ENCODE peak calls at places on chromosomes 7 and 10, in four cellular contexts. I is neural progenitor cell; W is lower lobe of right lung; H is CD8-positive, alpha-beta T cell. D is an unnamed sample.

GRCh38 chr7:150358433-150358832 is 10.2 kb upstream of the REPIN1 start:
- DNase-seq in W (no peak), H (no peak), I (no peak), D (no peak)

GRCh38 chr10:77291596-77292505 is 345.8 kb downstream of the KCNMA1 start:
- DNase-seq in H (no peak), I (no peak), W (no peak), D (no peak)

GRCh38 chr7:108178393-108178792 is 48.2 kb upstream of the LAMB4 start:
- DNase-seq in I (no peak), H (no peak), W (no peak), D (no peak)

GRCh38 chr10:99827906-99828305 is 45.5 kb downstream of the ABCC2 start:
- DNase-seq in W (no peak), H (no peak), I (no peak), D (no peak)

GRCh38 chr10:17029581-17030271 is 99.9 kb downstream of the CUBN start:
- DNase-seq in I (peak; percentile 59), W (peak; percentile 77), H (peak; percentile 60), D (peak; percentile 97)

GRCh38 chr10:84348860-84349259 is 20.5 kb downstream of the CCSER2 start:
- DNase-seq in W (no peak), I (no peak), H (no peak), D (no peak)

GRCh38 chr7:22680482-22680901 is 46.5 kb upstream of the IL6 start:
- DNase-seq in H (no peak), I (no peak), W (no peak), D (no peak)

GRCh38 chr7:132666076-132666775 is 90.0 kb upstream of the PLXNA4 start:
- DNase-seq in H (no peak), W (no peak), I (no peak), D (no peak)

GRCh38 chr7:90552521-90552920 is 43.6 kb upstream of the CDK14 start:
- DNase-seq in W (no peak), I (no peak), H (no peak), D (peak; percentile 17)

GRCh38 chr7:41733063-41733398 is 30.1 kb upstream of the INHBA start:
- DNase-seq in I (no peak), H (no peak), W (no peak), D (no peak)

GRCh38 chr10:60944159-60944909 is at the start of gene RHOBTB1:
- DNase-seq in W (peak; percentile 81), I (peak; percentile 87), H (no peak), D (peak; percentile 76)

GRCh38 chr7:2151235-2151634 is 81.5 kb downstream of the MAD1L1 start:
- DNase-seq in H (no peak), W (no peak), I (no peak), D (no peak)

GRCh38 chr7:57437581-57437980 is 12.4 kb upstream of the ZNF716 start:
- DNase-seq in H (no peak), W (no peak), I (no peak), D (no peak)

GRCh38 chr7:134643131-134643530 is 3.5 kb upstream of the BPGM start:
- DNase-seq in H (no peak), I (no peak), W (no peak), D (no peak)

GRCh38 chr7:74483402-74484336 is 30.0 kb downstream of the GTF2IRD1 start:
- DNase-seq in I (no peak), W (no peak), H (no peak), D (no peak)

GRCh38 chr7:80047856-80048459 is 86.7 kb upstream of the GNAI1 start:
- DNase-seq in W (no peak), I (no peak), H (no peak), D (no peak)

GRCh38 chr7:4198301-4198700 is 483.8 kb upstream of the FOXK1 start:
- DNase-seq in I (no peak), H (no peak), W (peak; percentile 32), D (no peak)
- H3K9me3 ChIP-seq in I (no peaks in the 10 kb centered on the region), H (no peaks in the 10 kb centered on the region), W (no peaks in the 10 kb centered on the region), D (no peaks in the 10 kb centered on the region)

GRCh38 chr7:50978633-50979215 is 196.0 kb upstream of the GRB10 start:
- DNase-seq in I (peak; percentile 13), H (no peak), W (no peak), D (no peak)
- TF ChIP-seq CTCF in I (peak; percentile 18), H (no peak), W (no peak), D (no peak)

GRCh38 chr7:87213801-87214200 is 5.7 kb downstream of the TMEM243 start:
- DNase-seq in W (no peak), I (no peak), H (no peak), D (peak; percentile 78)
- H3K4me1 ChIP-seq in W (peaks cover 73% of the 10 kb centered on the region), I (no peaks in the 10 kb centered on the region), H (peaks cover 87% of the 10 kb centered on the region), D (peaks cover 37% of the 10 kb centered on the region)

DNA sequence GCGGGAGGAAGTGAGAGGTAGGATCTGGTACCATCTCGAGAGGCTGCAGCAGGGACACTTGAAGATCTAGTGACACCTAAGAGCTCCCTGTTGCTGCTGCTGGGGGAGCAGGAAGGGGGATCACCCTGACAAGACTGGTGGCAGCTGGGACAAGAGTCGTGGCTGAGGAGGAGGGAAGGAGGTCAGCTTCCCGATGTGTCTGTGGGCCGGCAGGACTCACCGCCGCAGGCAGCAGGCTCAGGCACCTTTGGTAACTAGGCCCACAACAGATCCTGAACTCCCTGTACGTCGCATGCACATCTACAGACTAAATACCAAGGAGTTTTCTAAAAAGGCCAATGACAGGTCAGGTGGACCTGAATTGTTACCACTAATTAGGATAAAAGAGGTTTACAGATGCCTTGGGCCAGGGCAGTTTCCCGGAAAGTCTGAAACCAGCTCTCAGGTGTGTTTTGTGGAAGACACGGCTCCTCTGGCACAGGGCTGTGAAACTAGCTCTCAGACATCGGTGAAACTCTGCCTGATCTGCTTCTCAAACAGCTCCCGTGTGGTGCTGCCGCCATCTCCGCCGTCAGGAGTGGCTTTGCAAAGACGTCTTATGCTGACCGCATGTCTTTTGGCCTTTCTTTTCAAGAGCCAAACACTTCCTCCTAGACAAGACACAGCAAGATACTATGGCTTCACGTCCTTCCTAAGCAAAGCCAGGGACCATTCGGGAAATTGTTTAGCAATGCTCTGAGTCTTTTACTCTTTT is 609.7 kb downstream of the PTPRN2 start:
- DNase-seq in H (no peak), W (no peak), I (no peak), D (no peak)
- H3K9me3 ChIP-seq in H (no peaks in the 10 kb centered on the region), W (peaks cover 22% of the 10 kb centered on the region), I (no peaks in the 10 kb centered on the region), D (peaks cover 15% of the 10 kb centered on the region)

GRCh38 chr10:67669978-67670377 is 26.0 kb downstream of the CTNNA3 start:
- DNase-seq in H (no peak), W (no peak), I (no peak), D (no peak)
- TF ChIP-seq CTCF in H (no peak), W (no peak), I (no peak), D (no peak)

GRCh38 chr7:105305633-105306032 is 83.1 kb downstream of the SRPK2 start:
- DNase-seq in W (no peak), I (no peak), H (no peak), D (no peak)
- H3K4me1 ChIP-seq in W (no peaks in the 10 kb centered on the region), I (peaks cover 13% of the 10 kb centered on the region), H (peaks cover 21% of the 10 kb centered on the region), D (peaks cover 39% of the 10 kb centered on the region)

GRCh38 chr7:16367115-16367514 is 54.2 kb downstream of the CRPPA start:
- DNase-seq in I (no peak), W (no peak), H (no peak), D (no peak)
- H3K9me3 ChIP-seq in I (no peaks in the 10 kb centered on the region), W (no peaks in the 10 kb centered on the region), H (no peaks in the 10 kb centered on the region), D (no peaks in the 10 kb centered on the region)

GRCh38 chr10:75922435-75922834 is 491.0 kb downstream of the LRMDA start:
- DNase-seq in W (no peak), H (no peak), I (no peak), D (no peak)
- TF ChIP-seq CTCF in W (peak; percentile 23), H (no peak), I (peak; percentile 13), D (peak; percentile 42)

GRCh38 chr7:38671901-38672559 is 40.9 kb upstream of the AMPH start:
- DNase-seq in H (no peak), W (no peak), I (no peak), D (no peak)
- H3K4me1 ChIP-seq in H (no peaks in the 10 kb centered on the region), W (no peaks in the 10 kb centered on the region), I (peaks cover 5% of the 10 kb centered on the region), D (no peaks in the 10 kb centered on the region)

DNA sequence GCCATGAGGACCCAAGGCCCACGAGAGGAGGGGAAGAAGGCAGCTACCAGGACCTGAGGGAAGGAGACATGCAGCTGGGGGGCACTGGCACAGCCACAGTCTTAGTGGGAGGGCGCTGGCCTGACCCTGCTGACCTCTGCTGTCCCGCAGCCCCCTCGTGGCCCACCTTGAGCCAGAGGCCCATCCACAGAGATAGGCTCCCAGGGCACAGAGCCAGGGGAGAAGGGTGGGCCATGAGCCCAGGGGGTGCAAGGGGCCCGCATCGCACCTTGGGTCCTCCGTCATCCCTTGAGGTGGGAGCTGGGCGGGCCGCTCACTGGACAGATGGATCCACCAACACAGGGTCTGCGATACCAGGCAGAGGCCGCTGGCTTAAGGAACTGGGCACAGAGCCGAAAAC is 387.7 kb upstream of the PFKP start:
- DNase-seq in H (no peak), W (no peak), I (no peak), D (no peak)
- H3K9me3 ChIP-seq in H (no peaks in the 10 kb centered on the region), W (no peaks in the 10 kb centered on the region), I (no peaks in the 10 kb centered on the region), D (no peaks in the 10 kb centered on the region)

D was measured in A673.